ENCODE peak calls at places on chromosomes 16 and 17, in five cellular contexts. Q, R, X, E and H are unnamed samples.

GRCh38 chr17:16262201-16262600 is 45.2 kb downstream of the PIGL start:
- DNase-seq in Q (no peak), R (no peak), X (no peak), E (no peak), H (no peak)

GRCh38 chr17:73396429-73397277 is 84.9 kb upstream of the CDC42EP4 start:
- DNase-seq in Q (peak; percentile 4), R (no peak), X (no peak), E (peak; percentile 25), H (no peak)

GRCh38 chr16:14600164-14600563 is 29.9 kb downstream of the PARN start:
- DNase-seq in Q (peak; percentile 41), R (no peak), X (peak; percentile 37), E (no peak), H (no peak)

GRCh38 chr17:67891481-67892119 is 66.3 kb downstream of the BPTF start:
- DNase-seq in Q (peak; percentile 85), R (no peak), X (peak; percentile 35), E (no peak), H (peak; percentile 57)

GRCh38 chr16:1445518-1446197 is 1.3 kb upstream of the CCDC154 start:
- DNase-seq in Q (no peak), R (no peak), X (no peak), E (no peak), H (no peak)

GRCh38 chr17:48751733-48752398 is 23.3 kb upstream of the HOXB13 start:
- DNase-seq in Q (no peak), R (no peak), X (no peak), E (no peak), H (no peak)

GRCh38 chr17:31327534-31328526 is 6.4 kb upstream of the EVI2A start:
- DNase-seq in Q (peak; percentile 90), R (no peak), X (peak; percentile 40), E (no peak), H (no peak)

GRCh38 chr17:78774456-78774855 is 7.6 kb downstream of the CYTH1 start:
- DNase-seq in Q (no peak), R (no peak), X (no peak), E (no peak), H (no peak)

GRCh38 chr16:15988268-15989013 is 39.0 kb downstream of the ABCC1 start:
- DNase-seq in Q (peak; percentile 64), R (no peak), X (peak; percentile 69), E (no peak), H (no peak)

GRCh38 chr16:26648851-26649250 is 417.9 kb upstream of the C16orf82 start:
- DNase-seq in Q (no peak), R (no peak), X (no peak), E (no peak), H (no peak)

GRCh38 chr16:10967981-10968380 is 23.6 kb downstream of the CLEC16A start:
- DNase-seq in Q (no peak), R (no peak), X (no peak), E (no peak), H (no peak)

GRCh38 chr16:88455610-88456355 is 2.7 kb downstream of the ZFPM1 start:
- DNase-seq in Q (peak; percentile 43), R (no peak), X (peak; percentile 82), E (no peak), H (peak; percentile 46)

GRCh38 chr17:38587956-38588771 is 17.6 kb downstream of the SRCIN1 start:
- DNase-seq in Q (no peak), R (no peak), X (no peak), E (no peak), H (no peak)

GRCh38 chr17:30224419-30224960 is 11.0 kb downstream of the SLC6A4 start:
- DNase-seq in Q (no peak), R (no peak), X (no peak), E (no peak), H (peak; percentile 31)

GRCh38 chr16:30941600-30942420 is 7.1 kb upstream of the ORAI3 start:
- DNase-seq in Q (peak; percentile 58), R (no peak), X (peak; percentile 79), E (peak; percentile 90), H (peak; percentile 48)

GRCh38 chr17:61926831-61927210 is 961 bp downstream of the INTS2 start:
- DNase-seq in Q (peak; percentile 61), R (no peak), X (no peak), E (no peak), H (no peak)

GRCh38 chr16:67304006-67304405 is 22.5 kb downstream of the KCTD19 start:
- DNase-seq in Q (no peak), R (no peak), X (no peak), E (no peak), H (peak; percentile 74)

DNA sequence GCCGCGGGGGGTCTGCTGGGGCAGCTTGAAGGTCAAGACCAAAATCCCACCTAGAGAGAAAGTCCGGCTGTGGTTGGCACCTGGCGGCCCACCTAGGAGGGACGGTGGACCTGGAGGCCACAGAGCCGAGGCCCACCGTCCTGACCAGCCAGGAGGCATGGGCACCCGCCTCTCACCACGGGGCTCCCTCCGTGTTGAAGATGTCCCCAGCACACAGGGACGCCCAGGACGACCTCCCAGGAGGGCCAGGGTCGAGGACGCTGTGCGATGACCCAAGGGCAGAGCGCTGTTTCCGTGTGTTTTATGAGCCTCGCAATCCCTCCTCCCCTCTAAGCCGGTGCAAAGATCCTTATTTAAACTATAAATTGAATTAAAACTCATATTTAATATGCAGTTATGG is 131.2 kb downstream of the C16orf95 start:
- DNase-seq in Q (no peak), R (no peak), X (no peak), E (no peak), H (no peak)
- H2AK5ac ChIP-seq in Q (no peak overlapping the region), R (no peak overlapping the region), X (no peak overlapping the region), E (no peak overlapping the region), H (peak overlapping the region; percentile 85)

GRCh38 chr16:85332175-85332574 is 219.9 kb upstream of the CIBAR2 start:
- DNase-seq in Q (no peak), R (no peak), X (peak; percentile 82), E (peak; percentile 74), H (no peak)
- H4K8ac ChIP-seq in Q (no peak overlapping the region), R (no peak overlapping the region), X (no peak overlapping the region), E (no peak overlapping the region), H (no peak overlapping the region)

GRCh38 chr17:77461277-77462057 is 320.7 kb downstream of the SEC14L1 start:
- DNase-seq in Q (no peak), R (no peak), X (no peak), E (no peak), H (no peak)

GRCh38 chr17:77458202-77459017 is 317.6 kb downstream of the SEC14L1 start:
- DNase-seq in Q (no peak), R (no peak), X (no peak), E (no peak), H (no peak)

GRCh38 chr17:77462101-77462500 is 321.3 kb downstream of the SEC14L1 start:
- DNase-seq in Q (no peak), R (no peak), X (no peak), E (no peak), H (no peak)

GRCh38 chr17:77459018-77459755 is 318.4 kb downstream of the SEC14L1 start:
- DNase-seq in Q (no peak), R (no peak), X (no peak), E (no peak), H (no peak)

DNA sequence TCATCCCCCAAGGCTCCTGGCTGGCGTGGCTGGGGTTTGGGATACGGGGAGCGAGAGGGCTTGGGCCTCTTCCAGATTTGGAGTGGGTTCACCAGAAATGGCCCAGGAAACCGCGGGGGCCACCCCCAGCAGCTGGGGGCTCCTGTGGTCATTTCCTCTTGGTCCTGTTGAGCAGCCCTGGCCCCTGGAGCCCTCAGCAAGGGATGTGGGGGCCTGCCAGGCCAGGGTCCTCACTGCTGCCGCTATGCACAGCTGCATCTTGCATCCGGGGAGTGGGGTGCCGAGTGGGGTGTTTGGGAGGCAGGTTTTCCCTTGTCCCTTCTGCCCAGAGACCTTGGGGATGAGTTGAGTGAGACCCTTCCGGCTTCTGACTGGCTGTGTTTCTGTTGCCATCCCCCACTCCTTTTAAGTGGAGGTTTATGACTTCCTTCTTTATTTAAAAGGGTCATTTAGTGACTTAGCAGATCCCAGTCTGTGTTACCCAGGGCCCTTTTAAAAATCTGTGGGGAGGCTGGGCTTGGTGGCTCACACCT is 319.8 kb downstream of the SEC14L1 start:
- DNase-seq in Q (no peak), R (no peak), X (peak; percentile 57), E (no peak), H (no peak)
- H3K4ac ChIP-seq in Q (no peak overlapping the region), R (no peak overlapping the region), X (peak overlapping the region; percentile 39), E (no peak overlapping the region), H (peak overlapping the region; percentile 80)

DNA sequence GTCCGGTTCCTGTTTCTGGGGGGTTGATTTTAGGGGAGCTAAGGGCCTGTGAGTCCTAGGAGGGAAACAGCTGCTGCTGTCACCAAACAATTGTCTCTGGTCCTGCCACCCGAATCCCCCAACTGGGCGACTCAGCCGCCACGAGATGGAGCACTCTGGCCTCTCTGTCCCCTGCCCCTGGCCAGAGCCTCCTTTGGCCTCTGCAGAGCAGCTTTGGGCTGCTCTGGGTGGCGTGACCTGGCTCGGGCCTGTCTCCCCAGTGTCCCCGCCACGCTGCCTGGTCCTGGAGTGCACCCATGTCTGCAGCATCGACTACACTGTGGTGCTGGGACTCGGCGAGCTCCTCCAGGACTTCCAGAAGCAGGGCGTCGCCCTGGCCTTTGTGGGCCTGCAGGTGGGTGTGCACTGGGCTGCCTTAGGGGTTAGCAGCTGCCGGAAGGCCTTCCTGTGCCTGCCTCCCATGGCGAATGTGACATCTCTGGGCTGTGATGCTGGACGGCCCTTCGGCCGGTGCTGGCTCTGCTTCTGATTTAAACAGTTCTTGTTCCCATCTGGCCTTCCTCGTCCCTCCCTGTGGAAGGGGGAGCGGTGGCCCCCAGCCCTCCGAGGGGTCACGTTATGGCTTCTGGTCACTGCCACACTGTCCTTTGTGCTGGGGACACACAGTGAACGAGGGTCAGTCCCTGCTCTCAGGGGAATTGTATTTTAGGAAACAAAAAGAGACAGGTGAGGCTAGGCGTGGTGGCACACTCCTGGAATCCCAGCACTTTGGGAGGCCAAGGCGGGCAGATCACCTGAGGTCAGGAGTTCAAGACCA is 11.6 kb upstream of the RNF213 start:
- DNase-seq in Q (no peak), R (no peak), X (no peak), E (no peak), H (no peak)
- H2AK5ac ChIP-seq in Q (no peak overlapping the region), R (no peak overlapping the region), X (no peak overlapping the region), E (no peak overlapping the region), H (no peak overlapping the region)